ENCODE peak calls at places on chromosomes 5 and 9, in seven cellular contexts. K, I, C, X, L, G and M are unnamed samples.

GRCh38 chr9:81411961-81412360 is 277.4 kb downstream of the TLE1 start:
- DNase-seq in L (no peak), I (no peak), C (peak; percentile 69), K (no peak), X (no peak), G (no peak), M (no peak)

GRCh38 chr9:68705636-68706578 is 867 bp downstream of the PIP5K1B start:
- DNase-seq in G (no peak), I (no peak), C (no peak), K (no peak), L (peak; percentile 58), X (no peak), M (peak; percentile 35)

GRCh38 chr5:24183941-24184340 is 460.8 kb downstream of the CDH10 start:
- DNase-seq in C (no peak), X (no peak), K (no peak), G (no peak), L (no peak), I (no peak), M (no peak)

GRCh38 chr5:51997908-51998307 is 614.7 kb downstream of the ISL1 start:
- DNase-seq in K (no peak), G (peak; percentile 55), C (no peak), L (no peak), X (no peak), I (no peak), M (no peak)

GRCh38 chr5:179793470-179794139 is at the start of gene LTC4S:
- DNase-seq in L (peak; percentile 50), X (peak; percentile 65), K (no peak), C (no peak), I (no peak), G (no peak), M (peak; percentile 80)

GRCh38 chr9:100674419-100675122 is 96.7 kb downstream of the CAVIN4 start:
- DNase-seq in I (no peak), L (no peak), C (no peak), G (no peak), K (no peak), X (no peak), M (no peak)

GRCh38 chr5:124148574-124148973 is 597.9 kb downstream of the ZNF608 start:
- DNase-seq in K (no peak), L (no peak), G (no peak), X (no peak), C (no peak), I (no peak), M (no peak)

GRCh38 chr5:161544350-161544765 is 2.2 kb downstream of the GABRB2 start:
- DNase-seq in L (no peak), K (peak; percentile 24), I (peak; percentile 7), G (peak; percentile 56), X (no peak), C (peak; percentile 23), M (peak; percentile 42)

GRCh38 chr5:134245101-134245604 is 19.3 kb upstream of the PPP2CA start:
- DNase-seq in L (no peak), G (no peak), K (no peak), I (peak; percentile 62), X (no peak), C (peak; percentile 93), M (no peak)

GRCh38 chr9:115220339-115221009 is 102.5 kb upstream of the TNC start:
- DNase-seq in G (no peak), I (no peak), K (no peak), L (no peak), X (no peak), C (no peak), M (no peak)

GRCh38 chr5:119418782-119419101 is 33.6 kb upstream of the HSD17B4 start:
- DNase-seq in X (no peak), C (no peak), I (no peak), K (no peak), L (peak; percentile 48), G (no peak), M (no peak)

GRCh38 chr5:32283539-32284377 is 29.0 kb downstream of the MTMR12 start:
- DNase-seq in L (no peak), I (no peak), C (peak; percentile 66), K (no peak), X (no peak), G (no peak), M (no peak)

GRCh38 chr5:5252106-5252505 is 112.0 kb downstream of the ADAMTS16 start:
- DNase-seq in C (no peak), X (no peak), K (no peak), L (no peak), I (no peak), G (no peak), M (no peak)

GRCh38 chr5:124583469-124584350 is 162.7 kb downstream of the ZNF608 start:
- DNase-seq in L (peak; percentile 71), C (peak; percentile 79), K (no peak), I (no peak), X (no peak), G (no peak), M (peak; percentile 4)

GRCh38 chr9:7653262-7653661 is 146.3 kb downstream of the DMAC1 start:
- DNase-seq in L (no peak), I (no peak), X (no peak), K (no peak), C (no peak), G (no peak), M (peak; percentile 21)